ENCODE peak calls at places on chromosomes 3 and 15, in ten cellular contexts. G is EL; W is ELF-1; T is nucleus accumbens; R is stimulated activated CD4-positive, alpha-beta T cell treated with anti-CD3 and anti-CD28 coated beads, Interleukin-15, amount 100 ng/mL, for 1 hour; H is progenitor cell of endocrine pancreas; Q is hypothalamus; B is CD8-positive, alpha-beta T cell; E is mesendoderm; O is stimulated activated naive CD4-positive, alpha-beta T cell. V is an unnamed sample.

GRCh38 chr3:194782767-194783404 is 97.2 kb downstream of the FAM43A start:
- DNase-seq in T (no peak), B (no peak), Q (no peak), O (no peak), G (peak), W (no peak), E (no peak), R (no peak), H (no peak), V (no peak)

GRCh38 chr3:56761887-56762605 is 39.7 kb downstream of the ARHGEF3 start:
- DNase-seq in Q (no peak), T (no peak), R (no peak), E (no peak), O (no peak), B (no peak), G (no peak), W (no peak), H (no peak), V (no peak)

GRCh38 chr3:142152349-142152748 is 3.0 kb upstream of the TFDP2 start:
- DNase-seq in G (no peak), W (no peak), B (peak), R (no peak), O (no peak), T (no peak), H (no peak), E (peak), Q (no peak), V (peak)

GRCh38 chr3:4976109-4976508 is 3.1 kb upstream of the BHLHE40 start:
- DNase-seq in G (peak), E (peak), H (no peak), B (no peak), T (no peak), Q (peak), O (no peak), R (no peak), W (peak), V (peak)

GRCh38 chr3:134709563-134710312 is 58.9 kb upstream of the KY start:
- DNase-seq in T (no peak), R (no peak), B (no peak), O (no peak), H (no peak), G (no peak), Q (no peak), E (peak), W (peak), V (no peak)

GRCh38 chr15:99735868-99736267 is 2.6 kb upstream of the LYSMD4 start:
- DNase-seq in E (no peak), R (no peak), G (no peak), H (no peak), B (no peak), Q (no peak), W (no peak), T (no peak), O (no peak), V (no peak)

GRCh38 chr3:100558233-100558632 is 51.2 kb upstream of the ADGRG7 start:
- DNase-seq in G (no peak), O (no peak), Q (no peak), W (no peak), R (no peak), B (no peak), H (no peak), E (no peak), T (no peak), V (no peak)

GRCh38 chr3:128577711-128578110 is 72.9 kb downstream of the RPN1 start:
- DNase-seq in W (peak), E (peak), T (no peak), Q (no peak), R (no peak), G (no peak), O (no peak), B (no peak), H (no peak), V (no peak)

GRCh38 chr3:189276481-189277190 is 104.9 kb downstream of the TPRG1 start:
- DNase-seq in H (no peak), E (no peak), O (no peak), Q (no peak), W (no peak), G (peak), R (no peak), B (no peak), T (no peak), V (no peak)

GRCh38 chr3:29552036-29552435 is 271.2 kb downstream of the RBMS3 start:
- DNase-seq in O (no peak), G (no peak), B (no peak), E (no peak), W (no peak), R (no peak), Q (no peak), H (no peak), T (no peak), V (no peak)

GRCh38 chr3:197539651-197540051 is 16.1 kb downstream of the BDH1 start:
- DNase-seq in B (no peak), Q (no peak), H (no peak), G (no peak), W (peak), R (no peak), E (no peak), O (no peak), T (no peak), V (no peak)

GRCh38 chr3:158912188-158912587 is 110.3 kb downstream of the MFSD1 start:
- DNase-seq in Q (no peak), G (no peak), W (no peak), H (no peak), O (no peak), T (no peak), E (peak), B (no peak), R (no peak), V (no peak)

GRCh38 chr3:13282528-13282985 is 137.6 kb downstream of the NUP210 start:
- DNase-seq in W (no peak), O (no peak), B (no peak), E (peak), H (no peak), T (no peak), R (no peak), Q (no peak), G (no peak), V (no peak)

GRCh38 chr15:69280783-69281182 is 17.9 kb upstream of the PAQR5 start:
- DNase-seq in T (no peak), O (no peak), H (no peak), W (no peak), E (no peak), Q (no peak), R (no peak), B (no peak), G (no peak), V (no peak)

GRCh38 chr3:151434151-151434890 is 26.5 kb downstream of the IGSF10 start:
- DNase-seq in O (no peak), Q (no peak), R (no peak), E (no peak), B (no peak), G (peak), T (no peak), W (no peak), H (no peak), V (no peak)

GRCh38 chr3:37608061-37608702 is 253.5 kb upstream of the CTDSPL start:
- DNase-seq in W (no peak), G (no peak), R (no peak), B (no peak), Q (no peak), E (no peak), O (no peak), T (no peak), H (no peak), V (no peak)

GRCh38 chr3:141275032-141275422 is 43.4 kb downstream of the PXYLP1 start:
- DNase-seq in E (no peak), W (no peak), O (no peak), Q (no peak), H (no peak), R (no peak), B (no peak), G (peak), T (no peak), V (no peak)

GRCh38 chr3:103410231-103410630 is 975.4 kb downstream of the ZPLD1 start:
- DNase-seq in Q (no peak), E (peak), G (no peak), B (no peak), H (no peak), R (no peak), W (peak), O (no peak), T (no peak), V (no peak)

GRCh38 chr15:59173194-59173593 is 33.4 kb upstream of the LDHAL6B start:
- DNase-seq in R (no peak), E (no peak), B (no peak), Q (no peak), T (no peak), H (no peak), W (no peak), G (no peak), O (no peak), V (no peak)

GRCh38 chr15:52121896-52122295 is 9.3 kb upstream of the BCL2L10 start:
- DNase-seq in W (no peak), T (no peak), E (no peak), O (no peak), H (no peak), B (no peak), G (no peak), R (no peak), Q (no peak), V (no peak)

GRCh38 chr15:91953432-91953831 is 99.9 kb downstream of the SLCO3A1 start:
- DNase-seq in O (no peak), B (no peak), G (no peak), Q (no peak), W (no peak), T (no peak), E (no peak), R (no peak), H (no peak), V (no peak)